ENCODE peak calls at places on chromosomes 4 and X, in seven cellular contexts. One of them, this sample, is unnamed.

GRCh38 chr4:4395849-4396627 is 9.1 kb downstream of the NSG1 start:
- DNase-seq in HCT116: no peak
- DNase-seq in H1: peak
- DNase-seq in SK-N-SH: peak
- DNase-seq in HepG2: peak
- DNase-seq in Panc1: no peak
- DNase-seq in GM12878: no peak
- DNase-seq in this sample: no peak

GRCh38 chr4:137949746-137950145 is 292.4 kb downstream of the SLC7A11 start:
- DNase-seq in HCT116: no peak
- DNase-seq in H1: no peak
- DNase-seq in SK-N-SH: no peak
- DNase-seq in HepG2: no peak
- DNase-seq in Panc1: no peak
- DNase-seq in GM12878: no peak
- DNase-seq in this sample: no peak

GRCh38 chrX:57481514-57481913 is 110.3 kb upstream of the ZXDB start:
- DNase-seq in HCT116: no peak
- DNase-seq in H1: no peak
- DNase-seq in SK-N-SH: no peak
- DNase-seq in HepG2: no peak
- DNase-seq in Panc1: no peak
- DNase-seq in GM12878: no peak
- DNase-seq in this sample: no peak

GRCh38 chr4:170008376-170008775 is 17.8 kb downstream of the MFAP3L start:
- DNase-seq in HCT116: no peak
- DNase-seq in H1: peak
- DNase-seq in SK-N-SH: no peak
- DNase-seq in HepG2: no peak
- DNase-seq in Panc1: no peak
- DNase-seq in GM12878: no peak
- DNase-seq in this sample: no peak

GRCh38 chrX:10633722-10634121 is 13.3 kb upstream of the MID1 start:
- DNase-seq in HCT116: peak
- DNase-seq in H1: no peak
- DNase-seq in SK-N-SH: no peak
- DNase-seq in HepG2: no peak
- DNase-seq in Panc1: peak
- DNase-seq in GM12878: no peak
- DNase-seq in this sample: no peak

GRCh38 chr4:157195374-157195773 is 25.2 kb upstream of the GRIA2 start:
- DNase-seq in HCT116: no peak
- DNase-seq in H1: no peak
- DNase-seq in SK-N-SH: no peak
- DNase-seq in HepG2: no peak
- DNase-seq in Panc1: no peak
- DNase-seq in GM12878: no peak
- DNase-seq in this sample: no peak

GRCh38 chrX:123230798-123231197 is 46.7 kb downstream of the GRIA3 start:
- DNase-seq in HCT116: no peak
- DNase-seq in H1: no peak
- DNase-seq in SK-N-SH: no peak
- DNase-seq in HepG2: no peak
- DNase-seq in Panc1: no peak
- DNase-seq in GM12878: no peak
- DNase-seq in this sample: no peak

GRCh38 chr4:106315476-106315967 is 487 bp downstream of the TBCK start:
- DNase-seq in HCT116: no peak
- DNase-seq in H1: no peak
- DNase-seq in SK-N-SH: no peak
- DNase-seq in HepG2: peak
- DNase-seq in Panc1: no peak
- DNase-seq in GM12878: no peak
- DNase-seq in this sample: peak

GRCh38 chrX:1468250-1468772 is 15.6 kb upstream of the ASMTL start:
- DNase-seq in HCT116: no peak
- DNase-seq in H1: peak
- DNase-seq in SK-N-SH: no peak
- DNase-seq in HepG2: no peak
- DNase-seq in Panc1: no peak
- DNase-seq in GM12878: peak
- DNase-seq in this sample: no peak

GRCh38 chrX:69285881-69286545 is 120.8 kb upstream of the PJA1 start:
- DNase-seq in HCT116: peak
- DNase-seq in H1: peak
- DNase-seq in SK-N-SH: peak
- DNase-seq in HepG2: no peak
- DNase-seq in Panc1: no peak
- DNase-seq in GM12878: no peak
- DNase-seq in this sample: peak

GRCh38 chr4:24845132-24845531 is 49.8 kb downstream of the SOD3 start:
- DNase-seq in HCT116: no peak
- DNase-seq in H1: no peak
- DNase-seq in SK-N-SH: no peak
- DNase-seq in HepG2: no peak
- DNase-seq in Panc1: no peak
- DNase-seq in GM12878: no peak
- DNase-seq in this sample: no peak

GRCh38 chrX:51802917-51803688 is 59.9 kb downstream of the GSPT2 start:
- DNase-seq in HCT116: peak
- DNase-seq in H1: peak
- DNase-seq in SK-N-SH: peak
- DNase-seq in HepG2: peak
- DNase-seq in Panc1: peak
- DNase-seq in GM12878: peak
- DNase-seq in this sample: peak

GRCh38 chr4:47744843-47745382 is 93.0 kb downstream of the CORIN start:
- DNase-seq in HCT116: no peak
- DNase-seq in H1: no peak
- DNase-seq in SK-N-SH: peak
- DNase-seq in HepG2: no peak
- DNase-seq in Panc1: no peak
- DNase-seq in GM12878: no peak
- DNase-seq in this sample: no peak

GRCh38 chr4:147793973-147794690 is 62.2 kb downstream of the ARHGAP10 start:
- DNase-seq in HCT116: no peak
- DNase-seq in H1: no peak
- DNase-seq in SK-N-SH: no peak
- DNase-seq in HepG2: no peak
- DNase-seq in Panc1: no peak
- DNase-seq in GM12878: no peak
- DNase-seq in this sample: no peak

GRCh38 chrX:106728337-106728736 is 1.8 kb downstream of the RNF128 start:
- DNase-seq in HCT116: no peak
- DNase-seq in H1: no peak
- DNase-seq in SK-N-SH: no peak
- DNase-seq in HepG2: no peak
- DNase-seq in Panc1: no peak
- DNase-seq in GM12878: no peak
- DNase-seq in this sample: no peak

GRCh38 chr4:7905461-7905915 is 34.2 kb downstream of the AFAP1 start:
- DNase-seq in HCT116: no peak
- DNase-seq in H1: peak
- DNase-seq in SK-N-SH: no peak
- DNase-seq in HepG2: no peak
- DNase-seq in Panc1: no peak
- DNase-seq in GM12878: no peak
- DNase-seq in this sample: no peak

GRCh38 chr4:119300072-119300387 is 21.9 kb downstream of the FABP2 start:
- DNase-seq in HCT116: no peak
- DNase-seq in H1: no peak
- DNase-seq in SK-N-SH: peak
- DNase-seq in HepG2: no peak
- DNase-seq in Panc1: no peak
- DNase-seq in GM12878: peak
- DNase-seq in this sample: peak

GRCh38 chr4:119303587-119304305 is 18.2 kb downstream of the FABP2 start:
- DNase-seq in HCT116: no peak
- DNase-seq in H1: no peak
- DNase-seq in SK-N-SH: no peak
- DNase-seq in HepG2: no peak
- DNase-seq in Panc1: no peak
- DNase-seq in GM12878: no peak
- DNase-seq in this sample: no peak

GRCh38 chr4:119300388-119301131 is 21.4 kb downstream of the FABP2 start:
- DNase-seq in HCT116: peak
- DNase-seq in H1: peak
- DNase-seq in SK-N-SH: peak
- DNase-seq in HepG2: peak
- DNase-seq in Panc1: peak
- DNase-seq in GM12878: peak
- DNase-seq in this sample: peak

GRCh38 chr4:119304431-119304830 is 17.5 kb downstream of the FABP2 start:
- DNase-seq in HCT116: no peak
- DNase-seq in H1: no peak
- DNase-seq in SK-N-SH: no peak
- DNase-seq in HepG2: peak
- DNase-seq in Panc1: no peak
- DNase-seq in GM12878: no peak
- DNase-seq in this sample: no peak

DNA sequence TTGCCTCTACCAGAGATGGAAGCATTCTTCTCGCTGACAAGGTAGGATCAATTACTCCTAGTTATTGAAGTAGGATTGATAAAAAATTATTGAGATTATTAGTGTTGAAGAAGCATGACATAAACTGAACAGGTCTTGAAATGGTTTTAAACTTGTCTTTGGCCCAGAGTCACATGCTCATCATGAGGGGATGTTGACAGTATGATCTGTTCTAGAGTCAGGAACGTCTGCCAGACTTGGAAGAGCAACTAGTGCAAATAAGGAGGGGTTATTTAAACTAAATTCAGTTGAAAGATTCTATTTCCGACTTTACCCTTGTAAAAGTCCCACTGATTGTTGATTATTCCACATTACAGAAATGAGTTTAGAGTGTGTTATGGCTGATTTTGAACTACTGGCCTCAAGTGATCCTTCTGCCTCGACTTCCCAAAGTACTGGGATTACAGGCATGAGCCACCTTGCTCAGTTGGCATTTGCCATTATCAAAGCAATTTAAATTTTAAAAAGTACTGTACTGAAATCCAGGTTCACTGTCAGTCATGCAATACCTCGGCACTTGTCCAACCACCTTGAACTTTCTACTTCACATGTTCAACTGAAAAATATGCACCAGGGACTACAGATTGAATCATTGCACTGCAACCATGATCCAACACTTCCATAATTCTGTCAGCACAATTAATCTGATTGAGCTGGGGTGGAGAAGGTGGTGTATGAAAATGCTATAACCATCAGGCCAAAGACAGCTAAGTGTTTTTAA is 19.7 kb downstream of the FABP2 start:
- DNase-seq in HCT116: no peak
- DNase-seq in H1: no peak
- DNase-seq in SK-N-SH: no peak
- DNase-seq in HepG2: no peak
- DNase-seq in Panc1: no peak
- DNase-seq in GM12878: no peak
- DNase-seq in this sample: no peak
- TF ChIP-seq SIN3A in HCT116: no peak
- TF ChIP-seq SIN3A in H1: no peak
- TF ChIP-seq SIN3A in SK-N-SH: no peak
- TF ChIP-seq SIN3A in HepG2: no peak
- TF ChIP-seq SIN3A in Panc1: no peak
- TF ChIP-seq SIN3A in GM12878: no peak
- TF ChIP-seq SIN3A in this sample: no peak

GRCh38 chr4:28558871-28559270 is 1698.2 kb downstream of the STIM2 start:
- DNase-seq in HCT116: no peak
- DNase-seq in H1: no peak
- DNase-seq in SK-N-SH: no peak
- DNase-seq in HepG2: no peak
- DNase-seq in Panc1: no peak
- DNase-seq in GM12878: no peak
- DNase-seq in this sample: no peak

GRCh38 chr4:28562913-28563312 is 1702.3 kb downstream of the STIM2 start:
- DNase-seq in HCT116: no peak
- DNase-seq in H1: no peak
- DNase-seq in SK-N-SH: no peak
- DNase-seq in HepG2: no peak
- DNase-seq in Panc1: no peak
- DNase-seq in GM12878: no peak
- DNase-seq in this sample: no peak

GRCh38 chr4:28555851-28556250 is 1695.2 kb downstream of the STIM2 start:
- DNase-seq in HCT116: no peak
- DNase-seq in H1: no peak
- DNase-seq in SK-N-SH: no peak
- DNase-seq in HepG2: no peak
- DNase-seq in Panc1: no peak
- DNase-seq in GM12878: no peak
- DNase-seq in this sample: no peak

GRCh38 chr4:28557755-28558154 is 1697.1 kb downstream of the STIM2 start:
- DNase-seq in HCT116: no peak
- DNase-seq in H1: no peak
- DNase-seq in SK-N-SH: no peak
- DNase-seq in HepG2: no peak
- DNase-seq in Panc1: no peak
- DNase-seq in GM12878: no peak
- DNase-seq in this sample: no peak
- TF ChIP-seq SIN3A in HCT116: no peak
- TF ChIP-seq SIN3A in H1: no peak
- TF ChIP-seq SIN3A in SK-N-SH: no peak
- TF ChIP-seq SIN3A in HepG2: no peak
- TF ChIP-seq SIN3A in Panc1: no peak
- TF ChIP-seq SIN3A in GM12878: no peak
- TF ChIP-seq SIN3A in this sample: no peak

DNA sequence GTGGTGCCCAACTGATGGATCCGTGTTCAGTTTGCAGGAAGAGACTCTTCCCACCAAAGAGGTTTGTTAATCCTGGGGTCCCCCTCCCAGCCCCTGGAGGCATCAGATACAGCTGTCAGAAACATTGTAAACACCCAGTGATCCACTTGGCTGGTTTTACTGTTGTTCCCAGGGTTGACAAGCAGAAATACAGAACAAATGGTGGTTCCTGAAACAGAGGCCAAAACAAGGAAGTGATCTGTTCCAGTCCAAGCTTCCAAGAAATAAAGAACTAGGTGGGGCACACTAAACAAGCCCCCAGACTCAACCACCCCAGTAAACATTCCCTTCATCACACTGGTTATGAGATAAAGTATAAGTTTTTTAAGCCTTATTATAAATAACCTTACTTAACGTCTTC is 1.4 kb downstream of the TMLHE start:
- DNase-seq in HCT116: no peak
- DNase-seq in H1: no peak
- DNase-seq in SK-N-SH: no peak
- DNase-seq in HepG2: no peak
- DNase-seq in Panc1: no peak
- DNase-seq in GM12878: no peak
- DNase-seq in this sample: no peak
- TF ChIP-seq SIN3A in HCT116: no peak
- TF ChIP-seq SIN3A in H1: no peak
- TF ChIP-seq SIN3A in SK-N-SH: no peak
- TF ChIP-seq SIN3A in HepG2: no peak
- TF ChIP-seq SIN3A in Panc1: no peak
- TF ChIP-seq SIN3A in GM12878: no peak
- TF ChIP-seq SIN3A in this sample: no peak

DNA sequence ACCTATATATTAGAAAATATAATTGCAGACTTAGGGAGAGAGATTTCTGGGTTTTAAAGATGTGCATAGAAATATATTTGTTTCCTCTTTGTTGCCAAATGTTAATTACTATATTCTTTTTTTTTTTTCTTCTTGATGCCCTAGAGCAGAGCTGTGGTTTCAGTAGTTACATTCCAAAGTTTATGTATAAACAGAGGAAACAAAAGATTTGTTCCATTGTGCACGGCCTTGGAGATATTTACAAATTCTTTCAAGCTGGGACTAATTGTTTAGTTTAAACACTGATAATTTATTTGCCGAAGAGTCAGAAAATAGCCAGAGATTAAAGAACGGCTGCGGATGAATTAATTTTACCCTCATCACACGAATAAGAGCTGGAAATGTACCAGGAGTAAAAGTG is 85.1 kb downstream of the USP46 start:
- DNase-seq in HCT116: no peak
- DNase-seq in H1: no peak
- DNase-seq in SK-N-SH: no peak
- DNase-seq in HepG2: no peak
- DNase-seq in Panc1: no peak
- DNase-seq in GM12878: no peak
- DNase-seq in this sample: no peak
- TF ChIP-seq SIN3A in HCT116: no peak
- TF ChIP-seq SIN3A in H1: no peak
- TF ChIP-seq SIN3A in SK-N-SH: no peak
- TF ChIP-seq SIN3A in HepG2: no peak
- TF ChIP-seq SIN3A in Panc1: no peak
- TF ChIP-seq SIN3A in GM12878: no peak
- TF ChIP-seq SIN3A in this sample: no peak

This sample was measured in K562.